ENCODE peak calls at places on chromosomes 1 and 21, in five cellular contexts. D is heart right ventricle; V is CD8-positive, alpha-beta memory T cell; Q is body of pancreas; A is brain microvascular endothelial cell. L is an unnamed sample.

GRCh38 chr21:45886610-45887026 is 95.0 kb upstream of the COL6A1 start:
- DNase-seq in V (peak), D (no peak), Q (no peak), A (no peak), L (no peak)

GRCh38 chr1:109198043-109198695 is 15.5 kb upstream of the SARS1 start:
- DNase-seq in A (peak), D (peak), V (no peak), Q (no peak), L (no peak)

GRCh38 chr1:94790246-94790645 is 29.9 kb upstream of the SLC44A3 start:
- DNase-seq in D (no peak), Q (no peak), A (no peak), V (no peak), L (no peak)

GRCh38 chr1:13443506-13443905 is 33.3 kb downstream of the PRAMEF20 start:
- DNase-seq in D (no peak), A (no peak), V (no peak), Q (no peak), L (no peak)

GRCh38 chr1:212718499-212718898 is 18.9 kb upstream of the BATF3 start:
- DNase-seq in Q (no peak), V (no peak), A (no peak), D (no peak), L (no peak)

GRCh38 chr1:60152886-60153285 is 79.3 kb upstream of the C1orf87 start:
- DNase-seq in D (no peak), V (no peak), Q (no peak), A (no peak), L (no peak)

GRCh38 chr1:3821004-3821933 is 25.0 kb upstream of the LRRC47 start:
- DNase-seq in D (no peak), Q (no peak), V (no peak), A (no peak), L (no peak)

GRCh38 chr1:53367503-53368313 is 39.8 kb upstream of the LRP8 start:
- DNase-seq in Q (peak), V (peak), A (no peak), D (no peak), L (no peak)

GRCh38 chr1:220527279-220528048 is 472 bp upstream of the MARK1 start:
- DNase-seq in V (no peak), A (no peak), Q (peak), D (peak), L (peak)

GRCh38 chr1:94795321-94795899 is 24.7 kb upstream of the SLC44A3 start:
- DNase-seq in A (peak), D (no peak), V (no peak), Q (no peak), L (no peak)

GRCh38 chr1:86508583-86508969 is 38.3 kb upstream of the CLCA4 start:
- DNase-seq in A (no peak), D (no peak), Q (no peak), V (no peak), L (no peak)

GRCh38 chr21:42672699-42673458 is 19.5 kb downstream of the PDE9A start:
- DNase-seq in D (no peak), V (no peak), A (peak), Q (no peak), L (no peak)

GRCh38 chr1:36387141-36387949 is 1.6 kb upstream of the STK40 start:
- DNase-seq in A (peak), V (no peak), Q (no peak), D (no peak), L (no peak)

GRCh38 chr1:220680085-220680687 is 10.0 kb upstream of the C1orf115 start:
- DNase-seq in Q (peak), A (no peak), D (no peak), V (no peak), L (no peak)

GRCh38 chr1:232599178-232600041 is 30.5 kb downstream of the SIPA1L2 start:
- DNase-seq in D (no peak), V (no peak), A (no peak), Q (no peak), L (no peak)

GRCh38 chr1:16275591-16275990 is 38.6 kb upstream of the CPLANE2 start:
- DNase-seq in A (no peak), V (no peak), D (no peak), Q (no peak), L (no peak)

GRCh38 chr21:45872902-45873301 is 108.7 kb upstream of the COL6A1 start:
- DNase-seq in D (no peak), Q (no peak), V (no peak), A (no peak), L (no peak)

GRCh38 chr1:10599194-10599861 is 124.6 kb downstream of the PEX14 start:
- DNase-seq in D (no peak), Q (no peak), A (peak), V (no peak), L (no peak)

GRCh38 chr1:204970897-204971296 is 72.1 kb upstream of the CNTN2 start:
- DNase-seq in A (no peak), V (no peak), D (no peak), Q (no peak), L (no peak)

GRCh38 chr1:85575363-85575995 is 5.1 kb upstream of the CCN1 start:
- DNase-seq in V (no peak), A (no peak), Q (peak), D (no peak), L (no peak)

GRCh38 chr1:109499661-109500536 is 6.0 kb downstream of the CYB561D1 start:
- DNase-seq in A (peak), V (peak), Q (peak), D (no peak), L (peak)

GRCh38 chr1:158691907-158692306 is 5.4 kb upstream of the SPTA1 start:
- DNase-seq in V (no peak), A (no peak), D (no peak), Q (no peak), L (no peak)

GRCh38 chr1:147076442-147076841 is 95.8 kb downstream of the PRKAB2 start:
- DNase-seq in V (no peak), A (no peak), Q (no peak), D (no peak), L (no peak)

GRCh38 chr1:190754769-190755168 is 277.1 kb upstream of the BRINP3 start:
- DNase-seq in A (no peak), D (no peak), Q (no peak), V (no peak), L (no peak)

GRCh38 chr1:178488393-178488792 is 8.4 kb downstream of the CLEC20A start:
- DNase-seq in V (no peak), D (no peak), Q (no peak), A (no peak), L (no peak)

GRCh38 chr1:93056214-93056613 is 22.9 kb upstream of the MTF2 start:
- DNase-seq in Q (no peak), D (no peak), A (peak), V (no peak), L (no peak)

DNA sequence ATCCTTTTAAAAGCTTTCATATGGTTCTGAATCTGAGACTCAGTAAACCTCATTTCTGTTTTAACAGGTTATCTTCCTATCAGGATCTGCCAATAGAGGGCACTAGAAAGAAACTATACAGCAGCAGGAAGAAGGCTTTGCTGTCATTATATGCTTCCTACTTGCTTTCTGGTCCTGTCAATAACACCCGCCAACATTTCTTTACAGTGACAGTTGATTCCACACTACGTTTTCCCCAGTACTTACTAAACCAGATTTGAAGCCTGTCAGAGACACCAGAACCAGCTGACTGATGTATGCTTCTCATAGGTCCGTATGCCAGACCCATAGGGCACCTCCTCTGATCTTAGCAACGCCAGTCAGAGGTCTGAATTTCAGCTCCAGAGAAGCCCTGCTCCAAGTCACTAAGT is 341.0 kb upstream of the NEGR1 start:
- DNase-seq in Q (no peak), D (no peak), A (peak), V (no peak), L (no peak)
- H3K4me3 ChIP-seq in Q (no peak), D (peak), A (peak), V (no peak), L (no peak)

DNA sequence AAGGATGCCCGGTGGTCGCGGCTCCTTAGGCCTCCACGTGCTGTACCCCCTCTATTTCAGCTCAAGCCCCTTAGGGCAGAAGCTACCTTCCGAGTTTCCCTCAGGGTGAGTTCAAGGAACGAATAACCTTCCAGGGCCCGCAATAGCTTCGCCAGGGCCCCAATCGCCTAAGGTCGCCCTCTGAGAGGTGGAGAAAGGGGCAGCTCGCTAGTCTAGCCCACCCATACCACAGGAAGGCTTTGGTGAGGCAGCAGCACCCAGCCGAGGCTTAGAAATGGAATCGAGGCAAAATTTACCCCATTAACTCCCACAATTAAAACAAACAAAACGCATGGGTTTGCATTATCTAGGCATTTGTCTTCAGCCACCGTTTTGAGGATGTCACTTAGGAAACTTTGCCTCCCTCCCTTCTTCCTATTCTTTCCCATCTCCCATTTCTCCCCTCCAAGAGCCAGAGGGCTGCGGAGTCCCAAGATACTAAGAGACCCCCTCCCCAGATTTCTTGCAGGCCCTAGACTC is 954 bp downstream of the WNT2B start:
- DNase-seq in D (no peak), V (no peak), A (no peak), Q (no peak), L (no peak)
- H3K4me3 ChIP-seq in D (no peak), V (no peak), A (no peak), Q (no peak), L (peak)

GRCh38 chr1:112507896-112508241 is 896 bp upstream of the WNT2B start:
- DNase-seq in A (no peak), V (no peak), Q (no peak), D (no peak), L (no peak)
- H3K4me3 ChIP-seq in A (peak), V (peak), Q (no peak), D (peak), L (peak)

GRCh38 chr1:90710579-90711536 is 6.2 kb downstream of the BARHL2 start:
- DNase-seq in D (no peak), V (no peak), Q (no peak), A (no peak), L (no peak)
- H3K4me3 ChIP-seq in D (no peak), V (no peak), Q (no peak), A (no peak), L (no peak)

L was measured in colonic mucosa.